ENCODE peak calls at places on chromosomes 7 and 10, in seven cellular contexts. X is NCI-H460, H is cardiac fibroblast, D is astrocyte, N is OCI-LY7, U is H9, C is uterus. T is an unnamed sample.

GRCh38 chr7:32762894-32763293 is 128.7 kb downstream of the KBTBD2 start:
- DNase-seq in C (no peak), H (no peak), X (no peak), U (peak; percentile 42), D (no peak), N (no peak), T (no peak)

GRCh38 chr7:149669121-149669818 is 104.1 kb downstream of the ZNF467 start:
- DNase-seq in C (no peak), X (peak; percentile 41), D (no peak), H (peak; percentile 65), N (peak; percentile 2), U (no peak), T (no peak)

GRCh38 chr7:44445986-44446671 is 44.3 kb downstream of the NUDCD3 start:
- DNase-seq in H (no peak), N (no peak), D (no peak), X (no peak), U (no peak), C (no peak), T (peak; percentile 36)

GRCh38 chr7:32479574-32480200 is 10.5 kb downstream of the LSM5 start:
- DNase-seq in N (peak; percentile 57), U (no peak), D (no peak), X (peak; percentile 55), H (peak; percentile 77), C (no peak), T (peak; percentile 53)

GRCh38 chr7:3159039-3159438 is 115.4 kb upstream of the CARD11 start:
- DNase-seq in N (no peak), X (no peak), C (no peak), D (no peak), H (no peak), U (no peak), T (no peak)

GRCh38 chr7:6172331-6173295 is 99.8 kb downstream of the CYTH3 start:
- DNase-seq in D (no peak), C (no peak), N (no peak), X (no peak), H (no peak), U (no peak), T (no peak)

GRCh38 chr10:122220736-122221135 is 50.4 kb upstream of the BTBD16 start:
- DNase-seq in N (no peak), X (no peak), C (no peak), D (no peak), H (no peak), U (no peak), T (no peak)

GRCh38 chr7:106375499-106375898 is 90.7 kb upstream of the NAMPT start:
- DNase-seq in C (no peak), D (no peak), X (no peak), H (no peak), U (no peak), N (no peak), T (no peak)

GRCh38 chr10:63901916-63902315 is 380.7 kb downstream of the REEP3 start:
- DNase-seq in D (peak; percentile 9), H (peak; percentile 19), N (no peak), X (no peak), C (no peak), U (no peak), T (no peak)

GRCh38 chr7:128791121-128791967 is 424 bp upstream of the CCDC136 start:
- DNase-seq in D (no peak), N (peak; percentile 86), X (peak; percentile 53), H (peak; percentile 38), U (peak; percentile 79), C (peak; percentile 66), T (peak; percentile 89)

GRCh38 chr7:123674399-123675091 is 18.9 kb downstream of the LMOD2 start:
- DNase-seq in X (no peak), U (no peak), H (peak; percentile 42), D (peak; percentile 48), N (no peak), C (no peak), T (no peak)

GRCh38 chr10:543862-544822 is 145.3 kb downstream of the DIP2C start:
- DNase-seq in H (no peak), D (no peak), N (no peak), U (no peak), X (no peak), C (no peak), T (no peak)

GRCh38 chr10:71604324-71605018 is 115.1 kb downstream of the C10orf105 start:
- DNase-seq in X (no peak), D (no peak), U (no peak), C (no peak), H (no peak), N (no peak), T (no peak)

GRCh38 chr10:43078986-43079273 is 2.1 kb downstream of the RET start:
- DNase-seq in H (peak; percentile 33), D (no peak), U (peak; percentile 73), X (peak; percentile 34), C (no peak), N (peak; percentile 32), T (no peak)

GRCh38 chr10:96025566-96025965 is 17.8 kb upstream of the CCNJ start:
- DNase-seq in H (peak; percentile 16), U (peak; percentile 76), N (peak; percentile 66), C (no peak), X (peak; percentile 9), D (no peak), T (peak; percentile 34)

GRCh38 chr7:121126801-121127534 is 138.5 kb downstream of the CPED1 start:
- DNase-seq in U (no peak), C (no peak), H (peak; percentile 62), D (peak; percentile 25), X (peak; percentile 15), N (peak; percentile 53), T (no peak)

GRCh38 chr7:157007470-157008066 is 2.9 kb downstream of the MNX1 start:
- DNase-seq in N (no peak), H (no peak), C (no peak), D (no peak), U (no peak), X (peak; percentile 24), T (peak; percentile 70)

GRCh38 chr7:74029991-74030415 is 2.0 kb downstream of the ELN start:
- DNase-seq in U (no peak), H (no peak), X (no peak), D (no peak), C (no peak), N (no peak), T (no peak)

GRCh38 chr7:3067193-3067592 is 23.5 kb upstream of the CARD11 start:
- DNase-seq in H (no peak), X (no peak), D (peak; percentile 24), U (no peak), C (no peak), N (no peak), T (no peak)

GRCh38 chr10:27190508-27190907 is 35.4 kb downstream of the MASTL start:
- DNase-seq in H (peak; percentile 5), D (no peak), X (no peak), N (no peak), U (no peak), C (no peak), T (no peak)

GRCh38 chr7:43906327-43907010 is at the start of gene URGCP:
- DNase-seq in C (peak; percentile 25), X (peak; percentile 34), N (no peak), U (peak; percentile 68), D (peak; percentile 17), H (peak; percentile 16), T (peak; percentile 63)

GRCh38 chr10:132707121-132707775 is 78.7 kb downstream of the NKX6-2 start:
- DNase-seq in U (peak; percentile 4), H (no peak), X (no peak), D (no peak), C (no peak), N (no peak), T (no peak)

GRCh38 chr10:70770001-70770400 is 15.2 kb downstream of the TBATA start:
- DNase-seq in H (no peak), D (no peak), N (no peak), C (no peak), X (no peak), U (no peak), T (no peak)

GRCh38 chr10:71363936-71364335 is 32.8 kb upstream of the CDH23 start:
- DNase-seq in N (no peak), D (no peak), X (no peak), H (no peak), U (no peak), C (no peak), T (no peak)

GRCh38 chr10:97407952-97408248 is 6.8 kb upstream of the RRP12 start:
- DNase-seq in D (no peak), N (no peak), C (no peak), H (no peak), X (no peak), U (no peak), T (no peak)

GRCh38 chr7:29488977-29489376 is 74.7 kb upstream of the PRR15 start:
- DNase-seq in X (peak; percentile 26), D (peak; percentile 93), H (peak; percentile 96), U (no peak), N (no peak), C (no peak), T (no peak)

GRCh38 chr7:77885155-77885554 is 86.6 kb downstream of the PHTF2 start:
- DNase-seq in U (no peak), H (no peak), C (no peak), N (no peak), X (no peak), D (no peak), T (no peak)

GRCh38 chr10:90701428-90701827 is 156.4 kb downstream of the HTR7 start:
- DNase-seq in N (no peak), H (no peak), X (no peak), C (no peak), D (no peak), U (no peak), T (no peak)

GRCh38 chr7:48084727-48085432 is 4.2 kb upstream of the UPP1 start:
- DNase-seq in U (no peak), D (peak; percentile 99), H (peak; percentile 99), C (peak; percentile 86), X (peak; percentile 92), N (no peak), T (no peak)

GRCh38 chr7:96310106-96310505 is 11.8 kb downstream of the SLC25A13 start:
- DNase-seq in D (no peak), N (no peak), U (no peak), C (peak; percentile 34), H (peak; percentile 47), X (no peak), T (no peak)

GRCh38 chr10:42177077-42177792 is 461.1 kb downstream of the ZNF33B start:
- DNase-seq in C (no peak), H (no peak), U (no peak), X (no peak), N (no peak), D (no peak), T (no peak)